ENCODE peak calls at places on chromosomes 3 and 15, in nine cellular contexts. One of them, this sample, is unnamed. For H3K9me3, the result is how much of the 10 kb centered on the place peaks cover.

GRCh38 chr3:120448707-120449650 is 1.8 kb downstream of the FSTL1 start:
- DNase-seq in testis: no peak
- DNase-seq in body of pancreas: no peak
- DNase-seq in tibial artery: no peak
- DNase-seq in K562: no peak
- DNase-seq in breast epithelium: no peak
- DNase-seq in ovary: no peak
- DNase-seq in left lung: no peak
- DNase-seq in lower lobe of right lung: no peak
- DNase-seq in this sample: no peak

GRCh38 chr3:132911741-132912415 is 126.3 kb upstream of the TMEM108 start:
- DNase-seq in testis: no peak
- DNase-seq in body of pancreas: no peak
- DNase-seq in tibial artery: no peak
- DNase-seq in K562: no peak
- DNase-seq in breast epithelium: no peak
- DNase-seq in ovary: no peak
- DNase-seq in left lung: no peak
- DNase-seq in lower lobe of right lung: no peak
- DNase-seq in this sample: no peak

GRCh38 chr3:28765194-28765593 is 416.6 kb upstream of the AZI2 start:
- DNase-seq in testis: no peak
- DNase-seq in body of pancreas: no peak
- DNase-seq in tibial artery: no peak
- DNase-seq in K562: no peak
- DNase-seq in breast epithelium: no peak
- DNase-seq in ovary: no peak
- DNase-seq in left lung: no peak
- DNase-seq in lower lobe of right lung: no peak
- DNase-seq in this sample: no peak

GRCh38 chr3:169457807-169458206 is 205.7 kb downstream of the MECOM start:
- DNase-seq in testis: no peak
- DNase-seq in body of pancreas: no peak
- DNase-seq in tibial artery: no peak
- DNase-seq in K562: no peak
- DNase-seq in breast epithelium: no peak
- DNase-seq in ovary: no peak
- DNase-seq in left lung: no peak
- DNase-seq in lower lobe of right lung: no peak
- DNase-seq in this sample: no peak

GRCh38 chr3:24137958-24138875 is 193.1 kb downstream of the NR1D2 start:
- DNase-seq in testis: no peak
- DNase-seq in body of pancreas: peak
- DNase-seq in tibial artery: no peak
- DNase-seq in K562: no peak
- DNase-seq in breast epithelium: peak
- DNase-seq in ovary: no peak
- DNase-seq in left lung: no peak
- DNase-seq in lower lobe of right lung: no peak
- DNase-seq in this sample: peak

GRCh38 chr3:161291191-161291901 is 70.2 kb downstream of the NMD3 start:
- DNase-seq in testis: no peak
- DNase-seq in body of pancreas: peak
- DNase-seq in tibial artery: no peak
- DNase-seq in K562: no peak
- DNase-seq in breast epithelium: peak
- DNase-seq in ovary: no peak
- DNase-seq in left lung: no peak
- DNase-seq in lower lobe of right lung: no peak
- DNase-seq in this sample: peak

GRCh38 chr3:178671261-178672191 is 135.3 kb downstream of the KCNMB2 start:
- DNase-seq in testis: no peak
- DNase-seq in body of pancreas: no peak
- DNase-seq in tibial artery: no peak
- DNase-seq in K562: no peak
- DNase-seq in breast epithelium: no peak
- DNase-seq in ovary: no peak
- DNase-seq in left lung: no peak
- DNase-seq in lower lobe of right lung: no peak
- DNase-seq in this sample: peak

GRCh38 chr3:169657351-169658124 is 6.0 kb downstream of the MECOM start:
- DNase-seq in testis: no peak
- DNase-seq in body of pancreas: peak
- DNase-seq in tibial artery: no peak
- DNase-seq in K562: no peak
- DNase-seq in breast epithelium: no peak
- DNase-seq in ovary: no peak
- DNase-seq in left lung: peak
- DNase-seq in lower lobe of right lung: no peak
- DNase-seq in this sample: no peak

GRCh38 chr15:78210349-78210717 is 24.0 kb downstream of the ACSBG1 start:
- DNase-seq in testis: peak
- DNase-seq in body of pancreas: no peak
- DNase-seq in tibial artery: no peak
- DNase-seq in K562: no peak
- DNase-seq in breast epithelium: no peak
- DNase-seq in ovary: no peak
- DNase-seq in left lung: no peak
- DNase-seq in lower lobe of right lung: no peak
- DNase-seq in this sample: no peak

GRCh38 chr15:70493787-70494514 is 269.4 kb downstream of the UACA start:
- DNase-seq in testis: no peak
- DNase-seq in body of pancreas: no peak
- DNase-seq in tibial artery: no peak
- DNase-seq in K562: no peak
- DNase-seq in breast epithelium: no peak
- DNase-seq in ovary: no peak
- DNase-seq in left lung: no peak
- DNase-seq in lower lobe of right lung: no peak
- DNase-seq in this sample: no peak

GRCh38 chr3:176951586-176952292 is 245.5 kb downstream of the TBL1XR1 start:
- DNase-seq in testis: no peak
- DNase-seq in body of pancreas: no peak
- DNase-seq in tibial artery: no peak
- DNase-seq in K562: no peak
- DNase-seq in breast epithelium: no peak
- DNase-seq in ovary: no peak
- DNase-seq in left lung: no peak
- DNase-seq in lower lobe of right lung: no peak
- DNase-seq in this sample: no peak

GRCh38 chr15:92000709-92001108 is 147.2 kb downstream of the SLCO3A1 start:
- DNase-seq in testis: no peak
- DNase-seq in body of pancreas: no peak
- DNase-seq in tibial artery: no peak
- DNase-seq in K562: no peak
- DNase-seq in breast epithelium: no peak
- DNase-seq in ovary: no peak
- DNase-seq in left lung: no peak
- DNase-seq in lower lobe of right lung: no peak
- DNase-seq in this sample: no peak

GRCh38 chr15:101604124-101604874 is 47.9 kb downstream of the TM2D3 start:
- DNase-seq in testis: no peak
- DNase-seq in body of pancreas: no peak
- DNase-seq in tibial artery: no peak
- DNase-seq in K562: no peak
- DNase-seq in breast epithelium: no peak
- DNase-seq in ovary: no peak
- DNase-seq in left lung: no peak
- DNase-seq in lower lobe of right lung: no peak
- DNase-seq in this sample: no peak

GRCh38 chr3:5707794-5708193 is 520.3 kb downstream of the EDEM1 start:
- DNase-seq in testis: no peak
- DNase-seq in body of pancreas: no peak
- DNase-seq in tibial artery: no peak
- DNase-seq in K562: no peak
- DNase-seq in breast epithelium: no peak
- DNase-seq in ovary: no peak
- DNase-seq in left lung: no peak
- DNase-seq in lower lobe of right lung: no peak
- DNase-seq in this sample: no peak

GRCh38 chr3:5709704-5710103 is 522.2 kb downstream of the EDEM1 start:
- DNase-seq in testis: no peak
- DNase-seq in body of pancreas: no peak
- DNase-seq in tibial artery: no peak
- DNase-seq in K562: no peak
- DNase-seq in breast epithelium: no peak
- DNase-seq in ovary: no peak
- DNase-seq in left lung: no peak
- DNase-seq in lower lobe of right lung: no peak
- DNase-seq in this sample: no peak

GRCh38 chr3:5710718-5711117 is 523.2 kb downstream of the EDEM1 start:
- DNase-seq in testis: no peak
- DNase-seq in body of pancreas: no peak
- DNase-seq in tibial artery: no peak
- DNase-seq in K562: no peak
- DNase-seq in breast epithelium: no peak
- DNase-seq in ovary: no peak
- DNase-seq in left lung: no peak
- DNase-seq in lower lobe of right lung: no peak
- DNase-seq in this sample: no peak
- TF ChIP-seq CTCF in testis: no peak
- TF ChIP-seq CTCF in body of pancreas: no peak
- TF ChIP-seq CTCF in tibial artery: no peak
- TF ChIP-seq CTCF in K562: no peak
- TF ChIP-seq CTCF in breast epithelium: no peak
- TF ChIP-seq CTCF in ovary: no peak
- TF ChIP-seq CTCF in left lung: no peak
- TF ChIP-seq CTCF in lower lobe of right lung: no peak
- TF ChIP-seq CTCF in this sample: no peak

GRCh38 chr3:20843037-20843436 is 657.0 kb upstream of the SGO1 start:
- DNase-seq in testis: no peak
- DNase-seq in body of pancreas: no peak
- DNase-seq in tibial artery: no peak
- DNase-seq in K562: no peak
- DNase-seq in breast epithelium: no peak
- DNase-seq in ovary: no peak
- DNase-seq in left lung: no peak
- DNase-seq in lower lobe of right lung: no peak
- DNase-seq in this sample: no peak
- H3K9me3 ChIP-seq in testis: under half
- H3K9me3 ChIP-seq in body of pancreas: under half
- H3K9me3 ChIP-seq in tibial artery: under half
- H3K9me3 ChIP-seq in K562: under half
- H3K9me3 ChIP-seq in breast epithelium: under half
- H3K9me3 ChIP-seq in ovary: under half
- H3K9me3 ChIP-seq in left lung: under half
- H3K9me3 ChIP-seq in lower lobe of right lung: under half
- H3K9me3 ChIP-seq in this sample: under half

GRCh38 chr3:106628407-106628806 is 748.8 kb upstream of the CCDC54 start:
- DNase-seq in testis: no peak
- DNase-seq in body of pancreas: no peak
- DNase-seq in tibial artery: no peak
- DNase-seq in K562: no peak
- DNase-seq in breast epithelium: no peak
- DNase-seq in ovary: no peak
- DNase-seq in left lung: no peak
- DNase-seq in lower lobe of right lung: no peak
- DNase-seq in this sample: no peak
- TF ChIP-seq CTCF in testis: no peak
- TF ChIP-seq CTCF in body of pancreas: no peak
- TF ChIP-seq CTCF in tibial artery: no peak
- TF ChIP-seq CTCF in K562: no peak
- TF ChIP-seq CTCF in breast epithelium: no peak
- TF ChIP-seq CTCF in ovary: no peak
- TF ChIP-seq CTCF in left lung: no peak
- TF ChIP-seq CTCF in lower lobe of right lung: no peak
- TF ChIP-seq CTCF in this sample: no peak

GRCh38 chr3:73031573-73032103 is 29.8 kb upstream of the EBLN2 start:
- DNase-seq in testis: no peak
- DNase-seq in body of pancreas: no peak
- DNase-seq in tibial artery: no peak
- DNase-seq in K562: no peak
- DNase-seq in breast epithelium: no peak
- DNase-seq in ovary: no peak
- DNase-seq in left lung: no peak
- DNase-seq in lower lobe of right lung: no peak
- DNase-seq in this sample: no peak

GRCh38 chr3:73041537-73041936 is 19.9 kb upstream of the EBLN2 start:
- DNase-seq in testis: no peak
- DNase-seq in body of pancreas: peak
- DNase-seq in tibial artery: no peak
- DNase-seq in K562: no peak
- DNase-seq in breast epithelium: no peak
- DNase-seq in ovary: no peak
- DNase-seq in left lung: no peak
- DNase-seq in lower lobe of right lung: no peak
- DNase-seq in this sample: peak

GRCh38 chr3:73036694-73037368 is 24.6 kb upstream of the EBLN2 start:
- DNase-seq in testis: no peak
- DNase-seq in body of pancreas: no peak
- DNase-seq in tibial artery: no peak
- DNase-seq in K562: no peak
- DNase-seq in breast epithelium: no peak
- DNase-seq in ovary: no peak
- DNase-seq in left lung: no peak
- DNase-seq in lower lobe of right lung: no peak
- DNase-seq in this sample: no peak

DNA sequence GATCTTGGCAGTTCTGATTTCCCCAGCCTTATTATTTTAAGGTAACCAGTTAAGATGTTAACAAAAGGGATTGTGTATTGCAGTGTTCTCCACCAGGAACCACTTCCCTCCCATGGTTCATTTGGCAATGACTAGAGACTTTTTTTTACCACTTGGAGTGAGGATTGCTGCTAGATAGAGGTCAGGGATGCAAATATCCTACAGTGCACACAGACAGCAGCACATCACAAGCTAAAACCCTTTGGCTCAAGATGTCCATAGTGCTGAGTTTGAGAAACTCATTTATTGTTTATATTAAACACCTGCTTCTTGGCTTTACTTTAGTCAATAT is 24.1 kb upstream of the EBLN2 start:
- DNase-seq in testis: no peak
- DNase-seq in body of pancreas: no peak
- DNase-seq in tibial artery: no peak
- DNase-seq in K562: no peak
- DNase-seq in breast epithelium: no peak
- DNase-seq in ovary: no peak
- DNase-seq in left lung: no peak
- DNase-seq in lower lobe of right lung: no peak
- DNase-seq in this sample: no peak
- H3K9me3 ChIP-seq in testis: under half
- H3K9me3 ChIP-seq in body of pancreas: under half
- H3K9me3 ChIP-seq in tibial artery: under half
- H3K9me3 ChIP-seq in K562: under half
- H3K9me3 ChIP-seq in breast epithelium: under half
- H3K9me3 ChIP-seq in ovary: under half
- H3K9me3 ChIP-seq in left lung: under half
- H3K9me3 ChIP-seq in lower lobe of right lung: under half
- H3K9me3 ChIP-seq in this sample: under half

GRCh38 chr15:86139828-86140227 is 60.2 kb downstream of the AGBL1 start:
- DNase-seq in testis: peak
- DNase-seq in body of pancreas: no peak
- DNase-seq in tibial artery: no peak
- DNase-seq in K562: peak
- DNase-seq in breast epithelium: no peak
- DNase-seq in ovary: no peak
- DNase-seq in left lung: no peak
- DNase-seq in lower lobe of right lung: no peak
- DNase-seq in this sample: no peak
- TF ChIP-seq CTCF in testis: peak
- TF ChIP-seq CTCF in body of pancreas: no peak
- TF ChIP-seq CTCF in tibial artery: no peak
- TF ChIP-seq CTCF in K562: no peak
- TF ChIP-seq CTCF in breast epithelium: no peak
- TF ChIP-seq CTCF in ovary: no peak
- TF ChIP-seq CTCF in left lung: no peak
- TF ChIP-seq CTCF in lower lobe of right lung: no peak
- TF ChIP-seq CTCF in this sample: no peak

GRCh38 chr3:196667056-196667844 is 27.8 kb downstream of the NRROS start:
- DNase-seq in testis: no peak
- DNase-seq in body of pancreas: no peak
- DNase-seq in tibial artery: no peak
- DNase-seq in K562: no peak
- DNase-seq in breast epithelium: no peak
- DNase-seq in ovary: no peak
- DNase-seq in left lung: no peak
- DNase-seq in lower lobe of right lung: no peak
- DNase-seq in this sample: no peak
- H3K9me3 ChIP-seq in testis: under half
- H3K9me3 ChIP-seq in body of pancreas: under half
- H3K9me3 ChIP-seq in tibial artery: under half
- H3K9me3 ChIP-seq in K562: under half
- H3K9me3 ChIP-seq in breast epithelium: under half
- H3K9me3 ChIP-seq in ovary: under half
- H3K9me3 ChIP-seq in left lung: under half
- H3K9me3 ChIP-seq in lower lobe of right lung: under half
- H3K9me3 ChIP-seq in this sample: under half

This sample was measured in thyroid gland.